ENCODE peak calls at places on chromosomes 6 and 20, in eight cellular contexts. U, V, Y, X, C, P, S and G are unnamed samples.

GRCh38 chr6:142440603-142441293 is 138.9 kb downstream of the ADGRG6 start:
- DNase-seq in S (no peak), Y (no peak), X (no peak), C (no peak), P (no peak), U (no peak), V (no peak), G (no peak)

GRCh38 chr20:3932277-3933073 is 43.3 kb downstream of the PANK2 start:
- DNase-seq in X (no peak), Y (no peak), P (no peak), C (no peak), V (no peak), S (peak), U (peak), G (no peak)

GRCh38 chr6:125986956-125987617 is 747 bp downstream of the TRMT11 start:
- DNase-seq in P (no peak), U (no peak), X (no peak), S (peak), C (no peak), Y (no peak), V (peak), G (no peak)

GRCh38 chr20:34771680-34772081 is 53.8 kb downstream of the NCOA6 start:
- DNase-seq in Y (no peak), C (peak), X (no peak), U (no peak), P (no peak), V (no peak), S (peak), G (no peak)

GRCh38 chr6:166388605-166389004 is 5.9 kb upstream of the MPC1 start:
- DNase-seq in V (no peak), X (no peak), P (no peak), U (no peak), Y (no peak), C (no peak), S (no peak), G (no peak)

GRCh38 chr6:70956451-70957283 is at the start of gene B3GAT2:
- DNase-seq in C (no peak), P (peak), Y (no peak), X (no peak), U (no peak), V (peak), S (peak), G (no peak)

GRCh38 chr6:157317129-157317814 is 6.0 kb downstream of the TMEM242 start:
- DNase-seq in S (peak), V (no peak), U (no peak), C (peak), P (no peak), X (no peak), Y (peak), G (no peak)

GRCh38 chr6:69957990-69958559 is 91.7 kb downstream of the COL19A1 start:
- DNase-seq in C (no peak), X (no peak), S (no peak), U (no peak), Y (no peak), V (no peak), P (no peak), G (no peak)

GRCh38 chr6:146289816-146290588 is 253.6 kb upstream of the RAB32 start:
- DNase-seq in P (no peak), Y (no peak), C (peak), S (peak), V (no peak), U (no peak), X (no peak), G (no peak)

GRCh38 chr6:170130771-170131241 is 160.1 kb downstream of the DLL1 start:
- DNase-seq in Y (no peak), C (no peak), S (no peak), P (no peak), V (no peak), U (no peak), X (no peak), G (no peak)

GRCh38 chr6:54633601-54634000 is 213.0 kb upstream of the FAM83B start:
- DNase-seq in S (no peak), P (no peak), V (no peak), Y (no peak), X (no peak), U (no peak), C (no peak), G (no peak)

GRCh38 chr6:100920028-100920427 is 38.9 kb upstream of the ASCC3 start:
- DNase-seq in S (no peak), U (no peak), X (no peak), V (no peak), Y (no peak), C (no peak), P (no peak), G (no peak)

GRCh38 chr6:81934936-81935335 is 182.5 kb upstream of the TENT5A start:
- DNase-seq in Y (no peak), U (no peak), P (no peak), X (no peak), V (no peak), C (no peak), S (no peak), G (no peak)

GRCh38 chr6:144467153-144467762 is 182.1 kb downstream of the UTRN start:
- DNase-seq in X (no peak), U (no peak), C (no peak), Y (no peak), S (no peak), V (no peak), P (no peak), G (no peak)

GRCh38 chr20:57561356-57562279 is 708 bp downstream of the PCK1 start:
- DNase-seq in Y (no peak), C (no peak), U (no peak), S (no peak), V (no peak), X (no peak), P (no peak), G (no peak)

GRCh38 chr6:157635388-157636244 is 187.4 kb upstream of the SNX9 start:
- DNase-seq in V (no peak), U (no peak), C (no peak), P (no peak), X (no peak), Y (no peak), S (no peak), G (no peak)

GRCh38 chr6:170276369-170277057 is 14.4 kb downstream of the DLL1 start:
- DNase-seq in V (no peak), P (no peak), X (no peak), C (no peak), S (no peak), Y (no peak), U (no peak), G (no peak)

GRCh38 chr6:136790411-136791295 is 1.6 kb downstream of the MAP3K5 start:
- DNase-seq in U (peak), X (no peak), P (no peak), V (no peak), C (no peak), Y (no peak), S (no peak), G (no peak)

GRCh38 chr6:144661101-144661806 is 376.1 kb downstream of the UTRN start:
- DNase-seq in V (no peak), U (no peak), P (no peak), S (peak), C (peak), X (no peak), Y (no peak), G (no peak)

GRCh38 chr6:106197441-106197840 is 111.3 kb downstream of the PRDM1 start:
- DNase-seq in S (no peak), C (no peak), Y (no peak), V (no peak), U (no peak), X (no peak), P (no peak), G (no peak)

GRCh38 chr6:44264154-44265002 is 973 bp downstream of the NFKBIE start:
- DNase-seq in Y (peak), S (no peak), U (peak), P (peak), C (no peak), V (peak), X (peak), G (peak)

GRCh38 chr6:155791186-155791585 is 335.5 kb upstream of the NOX3 start:
- DNase-seq in Y (no peak), V (no peak), S (no peak), X (no peak), P (no peak), C (no peak), U (no peak), G (no peak)

GRCh38 chr6:21722488-21722887 is 128.9 kb downstream of the SOX4 start:
- DNase-seq in X (no peak), V (no peak), S (no peak), P (no peak), Y (no peak), U (no peak), C (no peak), G (no peak)